ENCODE peak calls at places on chromosomes 3 and 15, in eight cellular contexts. Z, J, T, X, U, L, O and N are unnamed samples.
A peak's percentile ranks its signal among the peaks of the same experiment; 100 is the strongest.

GRCh38 chr3:27859821-27860220 is 137.7 kb upstream of the EOMES start:
- DNase-seq in Z (no peak), J (no peak), T (no peak), X (no peak), U (no peak), L (no peak), O (no peak), N (no peak)

GRCh38 chr3:73808862-73809509 is 184.2 kb upstream of the PDZRN3 start:
- DNase-seq in Z (no peak), J (peak; percentile 51), T (no peak), X (peak; percentile 93), U (no peak), L (no peak), O (no peak), N (no peak)

GRCh38 chr3:126507886-126508285 is 9.7 kb downstream of the UROC1 start:
- DNase-seq in Z (no peak), J (no peak), T (no peak), X (no peak), U (no peak), L (no peak), O (no peak), N (no peak)

GRCh38 chr15:34102175-34102925 is 467 bp downstream of the PGBD4 start:
- DNase-seq in Z (no peak), J (no peak), T (no peak), X (no peak), U (no peak), L (no peak), O (no peak), N (no peak)

GRCh38 chr3:71087109-71088018 is 496.2 kb downstream of the FOXP1 start:
- DNase-seq in Z (peak; percentile 87), J (no peak), T (no peak), X (peak; percentile 36), U (peak; percentile 64), L (no peak), O (no peak), N (peak; percentile 47)

GRCh38 chr3:195247863-195248189 is 23.1 kb downstream of the XXYLT1 start:
- DNase-seq in Z (no peak), J (no peak), T (no peak), X (no peak), U (no peak), L (no peak), O (no peak), N (no peak)

GRCh38 chr15:95559875-95560394 is 770.6 kb upstream of the NR2F2 start:
- DNase-seq in Z (no peak), J (no peak), T (peak; percentile 48), X (peak; percentile 88), U (peak; percentile 85), L (no peak), O (no peak), N (no peak)

GRCh38 chr3:156388469-156389150 is 166.3 kb downstream of the SSR3 start:
- DNase-seq in Z (no peak), J (no peak), T (no peak), X (no peak), U (no peak), L (no peak), O (no peak), N (no peak)

GRCh38 chr3:167110906-167111305 is 269.2 kb downstream of the ZBBX start:
- DNase-seq in Z (no peak), J (peak; percentile 11), T (no peak), X (peak; percentile 0), U (peak; percentile 2), L (peak; percentile 5), O (no peak), N (no peak)

GRCh38 chr3:66297917-66298316 is 77.1 kb downstream of the SLC25A26 start:
- DNase-seq in Z (no peak), J (no peak), T (no peak), X (peak; percentile 1), U (no peak), L (no peak), O (no peak), N (no peak)

GRCh38 chr3:139299261-139300132 is 44.3 kb upstream of the MRPS22 start:
- DNase-seq in Z (no peak), J (no peak), T (no peak), X (peak; percentile 46), U (peak; percentile 61), L (no peak), O (no peak), N (no peak)

GRCh38 chr3:13452490-13453335 is 27.4 kb upstream of the HDAC11 start:
- DNase-seq in Z (peak; percentile 58), J (peak; percentile 67), T (peak; percentile 71), X (peak; percentile 38), U (peak; percentile 66), L (peak; percentile 61), O (no peak), N (no peak)

GRCh38 chr3:38627956-38628355 is 21.5 kb downstream of the SCN5A start:
- DNase-seq in Z (no peak), J (peak; percentile 80), T (no peak), X (no peak), U (peak; percentile 17), L (peak; percentile 61), O (no peak), N (no peak)

GRCh38 chr3:172305552-172305951 is 142.7 kb downstream of the GHSR start:
- DNase-seq in Z (no peak), J (no peak), T (no peak), X (peak; percentile 87), U (peak; percentile 62), L (no peak), O (no peak), N (no peak)

GRCh38 chr3:139319428-139320402 is 24.1 kb upstream of the MRPS22 start:
- DNase-seq in Z (no peak), J (peak; percentile 63), T (no peak), X (no peak), U (peak; percentile 24), L (peak; percentile 43), O (no peak), N (no peak)

GRCh38 chr3:124883766-124884473 is 3.2 kb downstream of the ITGB5 start:
- DNase-seq in Z (no peak), J (peak; percentile 56), T (no peak), X (no peak), U (no peak), L (no peak), O (no peak), N (no peak)

GRCh38 chr3:3177861-3178497 is 1.5 kb downstream of the CRBN start:
- DNase-seq in Z (no peak), J (no peak), T (no peak), X (no peak), U (no peak), L (no peak), O (no peak), N (no peak)

GRCh38 chr3:39019299-39019698 is 32.4 kb downstream of the SCN11A start:
- DNase-seq in Z (no peak), J (no peak), T (no peak), X (no peak), U (no peak), L (no peak), O (no peak), N (no peak)

GRCh38 chr15:51223771-51224229 is 114.6 kb downstream of the CYP19A1 start:
- DNase-seq in Z (no peak), J (no peak), T (no peak), X (peak; percentile 61), U (peak; percentile 14), L (no peak), O (no peak), N (no peak)

GRCh38 chr3:62587579-62588031 is 214.3 kb upstream of the FEZF2 start:
- DNase-seq in Z (no peak), J (no peak), T (no peak), X (peak; percentile 78), U (no peak), L (no peak), O (no peak), N (no peak)

DNA sequence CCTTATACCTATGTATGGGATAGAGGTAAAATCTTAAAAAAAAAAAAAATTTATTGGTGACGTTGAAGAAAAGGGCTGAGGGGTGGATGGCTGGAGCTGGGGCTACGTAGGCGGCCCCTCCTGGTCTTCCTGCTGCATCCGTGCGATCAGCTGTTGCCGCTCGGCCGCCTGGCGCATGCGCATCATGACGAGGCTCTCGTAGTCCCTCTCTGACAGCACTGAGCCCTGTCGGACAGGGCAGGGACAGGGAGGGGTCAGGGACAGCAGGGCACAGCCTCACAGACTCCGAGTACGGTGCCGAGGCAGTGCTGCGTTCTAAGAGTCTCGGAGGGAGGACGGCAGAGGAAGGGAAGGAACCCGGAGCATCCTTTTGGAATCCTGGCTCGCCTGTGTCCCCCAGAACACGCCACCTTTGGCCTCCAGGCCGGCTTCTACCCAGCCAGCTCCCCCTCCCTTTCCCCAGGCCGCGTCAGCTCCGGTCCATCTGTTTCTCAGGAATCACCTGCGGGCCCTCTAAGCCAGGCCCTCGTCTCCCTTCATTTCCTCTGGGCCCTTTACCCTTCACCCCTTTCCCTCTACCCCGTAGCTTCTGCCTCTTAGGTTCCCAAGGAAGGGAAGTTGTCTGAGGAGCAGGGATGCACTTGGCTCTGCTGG is 1.8 kb upstream of the C15orf62 start:
- DNase-seq in Z (no peak), J (no peak), T (no peak), X (no peak), U (no peak), L (no peak), O (no peak), N (no peak)
- H3K4me3 ChIP-seq in Z (no peak overlapping the region), J (no peak overlapping the region), T (no peak overlapping the region), X (no peak overlapping the region), U (no peak overlapping the region), L (no peak overlapping the region), O (no peak overlapping the region), N (no peak overlapping the region)

GRCh38 chr3:58491506-58492384 is at the start of gene KCTD6:
- DNase-seq in Z (peak; percentile 85), J (peak; percentile 97), T (peak; percentile 86), X (peak; percentile 88), U (peak; percentile 91), L (peak; percentile 97), O (peak; percentile 61), N (peak; percentile 77)
- H3K4me1 ChIP-seq in Z (peaks cover 52% of the 10 kb centered on the region), J (peaks cover 39% of the 10 kb centered on the region), T (peaks cover 65% of the 10 kb centered on the region), X (peaks cover 19% of the 10 kb centered on the region), U (peaks cover 45% of the 10 kb centered on the region), L (peaks cover 11% of the 10 kb centered on the region), O (peaks cover 46% of the 10 kb centered on the region), N (peaks cover 22% of the 10 kb centered on the region)

DNA sequence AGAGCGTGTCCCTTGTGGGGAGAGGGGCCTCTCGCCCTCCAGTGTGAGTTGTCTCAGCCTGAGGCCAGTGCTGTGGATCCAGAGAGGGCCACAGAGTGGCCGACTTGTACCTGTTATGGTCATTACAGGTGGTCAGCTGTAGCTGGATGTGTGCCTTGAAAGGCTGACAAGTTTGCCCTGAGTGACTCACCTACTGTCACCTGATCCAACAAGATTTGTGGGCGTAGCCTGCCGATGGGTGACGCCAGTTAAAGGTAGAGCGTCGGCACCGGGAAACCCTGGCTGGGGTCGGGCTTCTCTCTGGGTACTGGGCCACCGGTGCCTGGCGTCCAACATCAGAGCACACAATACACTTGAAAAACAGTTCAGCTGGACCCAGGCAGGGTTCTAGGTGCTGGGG is 2.8 kb upstream of the ISG20 start:
- DNase-seq in Z (peak; percentile 81), J (no peak), T (no peak), X (no peak), U (peak; percentile 52), L (no peak), O (no peak), N (peak; percentile 75)
- H3K27ac ChIP-seq in Z (peak overlapping the region; percentile 100), J (no peak overlapping the region), T (peak overlapping the region; percentile 99), X (peak overlapping the region; percentile 20), U (peak overlapping the region; percentile 92), L (no peak overlapping the region), O (peak overlapping the region; percentile 99), N (peak overlapping the region; percentile 98)

DNA sequence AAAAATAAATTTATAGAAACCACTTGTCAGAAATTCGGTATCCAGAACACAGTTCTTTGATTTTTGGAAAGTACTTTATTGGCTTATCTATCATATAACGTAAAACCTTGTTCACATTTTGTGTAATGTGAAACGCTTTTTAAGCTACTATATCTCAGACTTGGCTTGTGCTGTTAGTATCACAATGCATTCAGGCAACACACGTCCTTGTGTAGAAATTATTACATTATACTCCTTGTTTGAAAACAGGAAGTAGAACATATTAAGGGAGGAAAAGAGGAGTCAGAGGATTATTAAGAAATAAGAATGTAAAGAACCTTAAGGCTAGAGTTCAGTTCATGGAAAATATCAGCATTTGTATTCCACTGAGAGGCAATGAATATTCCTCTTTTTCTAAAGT is 1.6 kb downstream of the DNAJC13 start:
- DNase-seq in Z (no peak), J (no peak), T (no peak), X (no peak), U (no peak), L (no peak), O (no peak), N (no peak)
- H3K4me3 ChIP-seq in Z (no peak overlapping the region), J (peak overlapping the region; percentile 74), T (peak overlapping the region; percentile 94), X (peak overlapping the region; percentile 95), U (peak overlapping the region; percentile 83), L (peak overlapping the region; percentile 94), O (no peak overlapping the region), N (no peak overlapping the region)